ENCODE peak calls at places on chromosomes 11 and 22, in five cellular contexts. C, S, O, B and E are unnamed samples.

GRCh38 chr11:105613183-105613582 is 3.3 kb downstream of the GRIA4 start:
- DNase-seq in S (no peak), O (no peak), B (no peak), C (no peak), E (no peak)

GRCh38 chr11:131817701-131818188 is 447.3 kb downstream of the NTM start:
- DNase-seq in B (no peak), O (no peak), C (no peak), S (no peak), E (no peak)

GRCh38 chr22:29148036-29148435 is 57.7 kb upstream of the EMID1 start:
- DNase-seq in B (no peak), S (no peak), O (no peak), C (no peak), E (no peak)

GRCh38 chr22:49999063-49999900 is 13.3 kb downstream of the IL17REL start:
- DNase-seq in B (no peak), O (no peak), C (no peak), S (peak; percentile 80), E (no peak)

GRCh38 chr11:110295487-110296225 is 758 bp downstream of the RDX start:
- DNase-seq in C (peak; percentile 65), O (no peak), B (no peak), S (peak; percentile 69), E (peak; percentile 40)

GRCh38 chr22:21632237-21632895 is at the start of gene CCDC116:
- DNase-seq in C (peak; percentile 31), S (peak; percentile 100), B (no peak), O (peak; percentile 81), E (no peak)

GRCh38 chr11:55726715-55727324 is 46.4 kb upstream of the OR5D13 start:
- DNase-seq in O (no peak), B (no peak), C (peak; percentile 8), S (peak; percentile 4), E (no peak)

GRCh38 chr22:34861787-34862186 is 204.2 kb upstream of the ISX start:
- DNase-seq in O (no peak), S (no peak), C (no peak), B (no peak), E (no peak)

GRCh38 chr22:37549704-37550059 is 10.6 kb upstream of the CDC42EP1 start:
- DNase-seq in C (no peak), S (no peak), O (no peak), B (no peak), E (peak; percentile 50)

GRCh38 chr22:46775789-46776485 is 13.5 kb downstream of the TBC1D22A start:
- DNase-seq in B (no peak), S (no peak), C (no peak), O (peak; percentile 43), E (no peak)

GRCh38 chr11:101860694-101861371 is 54.0 kb upstream of the CEP126 start:
- DNase-seq in C (peak; percentile 70), B (peak; percentile 29), O (peak; percentile 56), S (peak; percentile 11), E (peak; percentile 76)

GRCh38 chr11:2870460-2870859 is 15.1 kb downstream of the CDKN1C start:
- DNase-seq in C (no peak), B (no peak), S (no peak), O (no peak), E (no peak)

GRCh38 chr11:25309818-25310217 is 813.0 kb downstream of the LUZP2 start:
- DNase-seq in S (no peak), O (no peak), C (no peak), B (no peak), E (no peak)

GRCh38 chr11:47881145-47881544 is 33.0 kb upstream of the NUP160 start:
- DNase-seq in S (no peak), O (no peak), C (peak; percentile 35), B (no peak), E (no peak)

GRCh38 chr22:21449531-21450319 is 17.5 kb upstream of the TMEM191C start:
- DNase-seq in B (no peak), O (no peak), S (no peak), C (no peak), E (peak; percentile 13)

GRCh38 chr11:70948855-70949551 is 303.4 kb downstream of the SHANK2 start:
- DNase-seq in B (no peak), O (no peak), S (no peak), C (no peak), E (no peak)

GRCh38 chr11:59157433-59157832 is 14.5 kb upstream of the DTX4 start:
- DNase-seq in B (no peak), C (no peak), S (no peak), O (no peak), E (no peak)

GRCh38 chr11:47917643-47918369 is 62.6 kb upstream of the PTPRJ start:
- DNase-seq in O (peak; percentile 20), S (peak; percentile 87), B (no peak), C (peak; percentile 94), E (peak; percentile 98)

GRCh38 chr22:40463017-40463631 is 92.7 kb downstream of the SGSM3 start:
- DNase-seq in S (peak; percentile 28), O (no peak), B (no peak), C (no peak), E (no peak)

GRCh38 chr11:67673902-67674301 is 521 bp downstream of the ALDH3B2 start:
- DNase-seq in O (no peak), B (no peak), C (no peak), S (no peak), E (no peak)

GRCh38 chr22:46089426-46090041 is 60.8 kb upstream of the PPARA start:
- DNase-seq in S (no peak), O (no peak), B (no peak), C (no peak), E (no peak)

GRCh38 chr22:39098026-39098425 is 982 bp downstream of the APOBEC3H start:
- DNase-seq in C (no peak), S (no peak), B (no peak), O (no peak), E (no peak)

GRCh38 chr11:93059074-93059957 is 89.9 kb downstream of the MTNR1B start:
- DNase-seq in S (no peak), C (no peak), B (no peak), O (no peak), E (peak; percentile 90)

GRCh38 chr22:46609175-46609690 is 11.0 kb upstream of the GRAMD4 start:
- DNase-seq in C (no peak), O (peak; percentile 92), S (no peak), B (no peak), E (no peak)

GRCh38 chr11:89441606-89442005 is 49.6 kb downstream of the NOX4 start:
- DNase-seq in C (no peak), B (no peak), S (no peak), O (no peak), E (no peak)

GRCh38 chr11:134380785-134381184 is 31.3 kb downstream of the B3GAT1 start:
- DNase-seq in B (no peak), S (no peak), C (no peak), O (no peak), E (no peak)

GRCh38 chr11:82978422-82979099 is 77.0 kb downstream of the DDIAS start:
- DNase-seq in B (no peak), C (peak; percentile 23), O (peak; percentile 30), S (no peak), E (peak; percentile 90)

GRCh38 chr11:8905528-8906165 is 5.3 kb upstream of the AKIP1 start:
- DNase-seq in C (peak; percentile 56), O (no peak), S (no peak), B (no peak), E (peak; percentile 83)

GRCh38 chr22:40001800-40002577 is 7.2 kb downstream of the FAM83F start:
- DNase-seq in O (no peak), S (peak; percentile 56), B (no peak), C (no peak), E (no peak)

GRCh38 chr22:44304354-44304753 is 8.4 kb downstream of the SHISAL1 start:
- DNase-seq in C (no peak), B (no peak), S (no peak), O (no peak), E (peak; percentile 47)

GRCh38 chr11:129089279-129089678 is 102.8 kb downstream of the ARHGAP32 start:
- DNase-seq in B (no peak), O (no peak), C (no peak), S (no peak), E (no peak)

GRCh38 chr11:19315511-19315910 is 74.8 kb upstream of the E2F8 start:
- DNase-seq in O (no peak), B (no peak), S (no peak), C (no peak), E (no peak)

GRCh38 chr22:41557401-41558240 is 3.2 kb upstream of the CSDC2 start:
- DNase-seq in S (peak; percentile 44), B (no peak), C (no peak), O (peak; percentile 70), E (peak; percentile 94)

DNA sequence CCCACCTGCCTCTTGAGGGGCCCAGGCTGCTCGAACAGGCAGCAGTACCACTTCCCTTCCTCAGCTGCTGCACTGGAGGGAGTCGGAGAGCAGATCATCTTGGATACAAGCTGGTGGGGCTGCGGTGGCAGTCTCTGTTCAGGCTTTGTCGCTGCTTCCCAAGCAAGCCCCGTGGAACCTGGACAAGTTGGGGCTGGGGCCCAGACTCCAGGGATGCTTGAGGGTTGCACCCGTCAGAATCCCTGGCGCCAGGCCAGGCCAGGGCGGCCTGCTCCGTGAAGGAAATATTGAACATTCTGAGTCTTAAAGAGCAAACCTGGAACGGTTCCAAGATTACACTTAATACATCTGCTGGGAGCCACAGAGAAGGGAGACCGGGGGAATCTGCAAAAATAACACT is 310.1 kb upstream of the SORL1-AS1 start:
- DNase-seq in O (no peak), B (no peak), C (no peak), S (no peak), E (peak; percentile 52)
- TF ChIP-seq MAFK in O (no peak), B (no peak), C (no peak), S (no peak), E (no peak)

GRCh38 chr11:69642549-69642912 is 1.6 kb downstream of the CCND1 start:
- DNase-seq in C (no peak), B (no peak), S (peak; percentile 36), O (no peak), E (no peak)
- TF ChIP-seq MAFK in C (no peak), B (no peak), S (no peak), O (no peak), E (no peak)

GRCh38 chr11:69359735-69360470 is 65.9 kb downstream of the MYEOV start:
- DNase-seq in B (no peak), S (no peak), O (no peak), C (no peak), E (peak; percentile 55)
- TF ChIP-seq MAFK in B (no peak), S (no peak), O (no peak), C (no peak), E (no peak)

GRCh38 chr11:108871152-108871551 is 206.3 kb downstream of the DDX10 start:
- DNase-seq in S (no peak), C (peak; percentile 57), O (peak; percentile 35), B (peak; percentile 39), E (peak; percentile 75)
- TF ChIP-seq MAFK in S (no peak), C (no peak), O (no peak), B (no peak), E (no peak)

GRCh38 chr11:65884716-65885092 is 3.6 kb downstream of the FIBP start:
- DNase-seq in B (no peak), O (peak; percentile 60), C (peak; percentile 83), S (peak; percentile 85), E (peak; percentile 65)

GRCh38 chr11:65887026-65887722 is 1.1 kb downstream of the FIBP start:
- DNase-seq in B (no peak), S (no peak), O (no peak), C (no peak), E (no peak)

GRCh38 chr11:65885231-65885630 is 3.0 kb downstream of the FIBP start:
- DNase-seq in O (no peak), S (no peak), C (no peak), B (no peak), E (no peak)

GRCh38 chr11:65887723-65888162 is 528 bp downstream of the FIBP start:
- DNase-seq in B (no peak), O (no peak), C (peak; percentile 45), S (no peak), E (peak; percentile 63)

GRCh38 chr11:65885808-65886536 is 2.3 kb downstream of the FIBP start:
- DNase-seq in S (no peak), O (no peak), C (no peak), B (no peak), E (no peak)
- TF ChIP-seq MAFK in S (no peak), O (no peak), C (no peak), B (no peak), E (no peak)